ENCODE peak calls at places on chromosome 5, in four cellular contexts. A is ovary, F is choroid plexus epithelial cell, L is progenitor cell of endocrine pancreas. E is an unnamed sample.

GRCh38 chr5:179404321-179405053 is 59.2 kb upstream of the ADAMTS2 start:
- DNase-seq in F (peak), A (no peak), L (no peak), E (no peak)

GRCh38 chr5:148542812-148543211 is 111.5 kb downstream of the HTR4 start:
- DNase-seq in A (no peak), F (peak), L (no peak), E (no peak)

GRCh38 chr5:7764452-7764851 is 86.5 kb downstream of the CFAP90 start:
- DNase-seq in L (no peak), A (no peak), F (no peak), E (no peak)

GRCh38 chr5:61397238-61397637 is 65.2 kb downstream of the ZSWIM6 start:
- DNase-seq in L (no peak), F (no peak), A (no peak), E (no peak)

GRCh38 chr5:33229216-33229615 is 211.5 kb upstream of the TARS1 start:
- DNase-seq in F (no peak), L (no peak), A (no peak), E (no peak)

GRCh38 chr5:72160959-72161358 is 53.7 kb downstream of the MAP1B start:
- DNase-seq in A (no peak), L (no peak), F (no peak), E (no peak)

GRCh38 chr5:96648598-96648997 is 13.6 kb upstream of the CAST start:
- DNase-seq in A (no peak), L (no peak), F (peak), E (no peak)

GRCh38 chr5:73417307-73418035 is 31.1 kb downstream of the FOXD1 start:
- DNase-seq in A (no peak), L (no peak), F (peak), E (no peak)

GRCh38 chr5:66894480-66895240 is 298.5 kb downstream of the MAST4 start:
- DNase-seq in A (no peak), F (no peak), L (no peak), E (no peak)

GRCh38 chr5:104266161-104266560 is 703.6 kb upstream of the NUDT12 start:
- DNase-seq in L (no peak), A (no peak), F (no peak), E (no peak)

GRCh38 chr5:9712506-9713285 is 82.5 kb upstream of the TAS2R1 start:
- DNase-seq in F (peak), L (no peak), A (no peak), E (no peak)

GRCh38 chr5:111066261-111066938 is 5.1 kb upstream of the TSLP start:
- DNase-seq in L (no peak), A (no peak), F (no peak), E (no peak)

E was measured in breast epithelium.